ENCODE peak calls at places on chromosomes 12 and 14, in nine cellular contexts. M, Y, T, G, U, A, F, K and Z are unnamed samples.

GRCh38 chr12:121628037-121628436 is 1.7 kb downstream of the ORAI1 start:
- DNase-seq in M (no peak), Y (no peak), T (no peak), G (peak; percentile 17), U (no peak), A (peak; percentile 90), F (peak; percentile 55), K (no peak), Z (no peak)

GRCh38 chr14:37709419-37710195 is 114.2 kb downstream of the TTC6 start:
- DNase-seq in M (no peak), Y (peak; percentile 45), T (no peak), G (no peak), U (peak; percentile 16), A (no peak), F (no peak), K (no peak), Z (no peak)

GRCh38 chr12:93591137-93591868 is 18.8 kb downstream of the SOCS2 start:
- DNase-seq in M (peak; percentile 69), Y (peak; percentile 57), T (no peak), G (peak; percentile 52), U (peak; percentile 47), A (peak; percentile 85), F (peak; percentile 72), K (peak; percentile 27), Z (peak; percentile 30)

GRCh38 chr14:74217672-74218448 is 21.4 kb upstream of the VSX2 start:
- DNase-seq in M (peak; percentile 80), Y (peak; percentile 31), T (peak; percentile 36), G (peak; percentile 75), U (peak; percentile 65), A (peak; percentile 76), F (peak; percentile 75), K (peak; percentile 57), Z (peak; percentile 85)

GRCh38 chr14:89900822-89901221 is 53.7 kb downstream of the EFCAB11 start:
- DNase-seq in M (no peak), Y (no peak), T (no peak), G (no peak), U (peak; percentile 5), A (no peak), F (no peak), K (no peak), Z (no peak)

GRCh38 chr12:57592551-57593165 is 1.7 kb downstream of the PIP4K2C start:
- DNase-seq in M (no peak), Y (peak; percentile 82), T (no peak), G (no peak), U (no peak), A (no peak), F (no peak), K (no peak), Z (no peak)

GRCh38 chr12:65853489-65854157 is 29.3 kb downstream of the HMGA2 start:
- DNase-seq in M (no peak), Y (no peak), T (no peak), G (no peak), U (peak; percentile 62), A (no peak), F (no peak), K (no peak), Z (no peak)

GRCh38 chr12:109134186-109134917 is 18.0 kb downstream of the ACACB start:
- DNase-seq in M (peak; percentile 36), Y (peak; percentile 9), T (no peak), G (peak; percentile 63), U (no peak), A (no peak), F (no peak), K (no peak), Z (peak; percentile 45)

GRCh38 chr14:95003099-95003960 is 154.0 kb downstream of the DICER1 start:
- DNase-seq in M (no peak), Y (no peak), T (no peak), G (no peak), U (no peak), A (no peak), F (no peak), K (no peak), Z (no peak)

GRCh38 chr14:94994245-94994644 is 163.1 kb downstream of the DICER1 start:
- DNase-seq in M (no peak), Y (no peak), T (no peak), G (no peak), U (no peak), A (no peak), F (no peak), K (no peak), Z (no peak)

GRCh38 chr14:94998110-94998509 is 159.2 kb downstream of the DICER1 start:
- DNase-seq in M (no peak), Y (no peak), T (no peak), G (no peak), U (no peak), A (no peak), F (no peak), K (no peak), Z (no peak)

GRCh38 chr14:94995551-94995950 is 161.8 kb downstream of the DICER1 start:
- DNase-seq in M (no peak), Y (no peak), T (no peak), G (no peak), U (no peak), A (no peak), F (no peak), K (no peak), Z (no peak)

DNA sequence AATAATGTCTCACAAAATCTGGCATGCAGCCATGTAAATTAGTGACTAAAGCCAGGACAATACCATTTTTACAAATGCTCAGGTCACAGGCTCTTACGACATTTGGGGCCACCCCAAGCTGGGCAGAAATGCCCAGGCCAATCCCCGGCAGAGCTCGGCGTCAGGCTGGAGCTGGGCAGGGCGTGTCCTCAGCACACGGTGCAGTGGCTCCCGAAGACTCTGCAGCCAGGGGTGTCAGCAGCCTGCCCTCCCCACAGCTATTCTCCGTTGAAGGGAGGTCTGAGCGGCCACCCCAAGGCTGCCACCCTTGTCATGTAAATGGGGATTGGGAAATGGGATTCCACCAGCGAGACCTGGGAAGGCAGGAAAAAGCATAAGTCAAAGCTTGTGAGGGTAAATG is 158.6 kb downstream of the DICER1 start:
- DNase-seq in M (no peak), Y (peak; percentile 10), T (no peak), G (no peak), U (no peak), A (no peak), F (no peak), K (no peak), Z (no peak)
- H3K4me3 ChIP-seq in M (no peak overlapping the region), Y (no peak overlapping the region), T (no peak overlapping the region), G (no peak overlapping the region), U (no peak overlapping the region), A (no peak overlapping the region), F (no peak overlapping the region), K (no peak overlapping the region), Z (no peak overlapping the region)

DNA sequence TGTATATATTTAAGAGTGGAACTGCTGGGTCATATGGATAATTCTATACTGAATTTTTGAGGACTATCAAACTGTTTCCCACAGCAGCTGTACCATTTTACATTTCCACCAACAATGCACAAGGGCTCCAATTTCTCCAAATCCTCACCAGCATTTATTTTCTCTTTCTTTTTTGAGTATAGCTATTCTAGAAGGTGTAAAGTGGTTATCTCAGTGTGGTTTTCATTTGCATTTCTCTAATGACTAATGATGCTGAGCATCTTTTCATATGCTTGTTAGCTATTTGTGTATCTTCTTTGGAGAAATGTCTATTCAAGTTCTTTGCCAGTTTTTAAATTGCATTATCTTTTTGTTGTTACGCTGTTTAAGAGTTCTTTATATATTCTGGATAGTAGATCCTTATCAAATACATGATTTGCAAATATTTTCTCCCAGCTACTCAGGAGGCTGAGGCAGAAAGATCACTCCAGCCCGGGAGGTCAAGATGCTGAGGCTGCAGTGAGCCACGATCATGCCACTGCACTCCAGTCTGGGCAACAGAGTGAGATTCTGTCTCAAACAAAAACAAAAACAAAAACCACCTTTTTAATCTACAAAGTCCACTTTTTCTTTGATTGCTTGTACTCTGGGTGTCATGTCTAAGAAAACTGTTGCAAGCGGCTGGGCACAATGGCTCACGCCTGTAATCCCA is 32.8 kb downstream of the GTF2A1 start:
- DNase-seq in M (no peak), Y (no peak), T (no peak), G (no peak), U (no peak), A (no peak), F (no peak), K (no peak), Z (no peak)
- H3K36me3 ChIP-seq in M (peaks cover 36% of the 10 kb centered on the region), Y (no peaks in the 10 kb centered on the region), T (peaks cover 47% of the 10 kb centered on the region), G (no peaks in the 10 kb centered on the region), U (no peaks in the 10 kb centered on the region), A (no peaks in the 10 kb centered on the region), F (peaks cover 21% of the 10 kb centered on the region), K (peaks cover 15% of the 10 kb centered on the region), Z (peaks cover 28% of the 10 kb centered on the region)

GRCh38 chr12:101969-102878 is 35.7 kb downstream of the IQSEC3 start:
- DNase-seq in M (no peak), Y (no peak), T (no peak), G (no peak), U (no peak), A (no peak), F (no peak), K (no peak), Z (peak; percentile 49)

GRCh38 chr12:103169-103981 is 36.8 kb downstream of the IQSEC3 start:
- DNase-seq in M (peak; percentile 59), Y (no peak), T (no peak), G (no peak), U (no peak), A (peak; percentile 68), F (no peak), K (no peak), Z (peak; percentile 58)

GRCh38 chr12:102879-103168 is 36.3 kb downstream of the IQSEC3 start:
- DNase-seq in M (no peak), Y (no peak), T (no peak), G (no peak), U (no peak), A (no peak), F (no peak), K (no peak), Z (no peak)

GRCh38 chr12:98997-99396 is 32.4 kb downstream of the IQSEC3 start:
- DNase-seq in M (peak; percentile 33), Y (no peak), T (no peak), G (no peak), U (no peak), A (no peak), F (no peak), K (no peak), Z (no peak)

GRCh38 chr12:99605-100004 is 33.0 kb downstream of the IQSEC3 start:
- DNase-seq in M (peak; percentile 77), Y (no peak), T (no peak), G (no peak), U (no peak), A (no peak), F (no peak), K (no peak), Z (no peak)
- H3K4me3 ChIP-seq in M (no peak overlapping the region), Y (no peak overlapping the region), T (no peak overlapping the region), G (no peak overlapping the region), U (no peak overlapping the region), A (no peak overlapping the region), F (no peak overlapping the region), K (no peak overlapping the region), Z (no peak overlapping the region)

DNA sequence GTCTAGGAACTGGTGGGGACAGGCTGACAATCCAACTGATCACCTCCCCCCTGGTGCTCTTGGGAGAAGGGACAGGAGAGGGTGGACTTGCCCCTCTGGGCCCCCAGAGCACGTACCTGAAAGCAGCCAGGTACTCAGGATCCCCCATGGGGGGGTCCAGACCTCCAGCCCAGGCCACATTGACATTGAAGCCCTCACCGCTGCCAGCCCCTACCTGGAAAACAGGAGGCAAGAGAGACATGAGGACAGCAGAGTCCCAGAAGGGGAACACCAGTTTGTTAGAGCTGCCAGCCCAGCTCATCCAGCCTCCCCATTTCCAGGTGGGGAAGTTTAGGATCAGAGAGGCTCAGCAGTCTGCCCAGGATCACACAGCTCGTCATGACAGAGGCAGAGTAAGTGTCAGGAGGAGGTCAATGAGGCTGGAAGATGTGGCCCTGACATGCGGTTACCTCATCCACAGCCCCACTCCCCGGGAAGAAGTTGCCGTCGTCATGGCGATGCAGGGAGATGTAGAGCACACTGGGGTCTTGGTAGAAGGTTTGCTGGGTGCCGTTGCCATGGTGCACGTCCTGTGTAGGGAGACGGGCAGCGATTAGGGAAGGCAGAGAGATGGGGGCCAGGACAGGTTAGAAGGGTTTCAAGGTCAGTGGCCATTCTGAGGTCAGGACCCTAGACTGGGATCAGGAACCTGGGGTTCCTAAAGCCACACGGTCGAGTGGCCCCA is 14.7 kb downstream of the SLC48A1 start:
- DNase-seq in M (no peak), Y (no peak), T (no peak), G (no peak), U (no peak), A (no peak), F (no peak), K (no peak), Z (no peak)
- H3K36me3 ChIP-seq in M (peaks cover 50% of the 10 kb centered on the region), Y (peaks cover 57% of the 10 kb centered on the region), T (peaks cover 93% of the 10 kb centered on the region), G (no peaks in the 10 kb centered on the region), U (peaks cover 83% of the 10 kb centered on the region), A (no peaks in the 10 kb centered on the region), F (peaks cover 37% of the 10 kb centered on the region), K (peaks cover 90% of the 10 kb centered on the region), Z (peaks cover 59% of the 10 kb centered on the region)